ENCODE peak calls at places on chromosomes 1 and 21, in five cellular contexts. S, E, T, Q and C are unnamed samples.

GRCh38 chr21:37845535-37845934 is 70.7 kb downstream of the KCNJ6 start:
- DNase-seq in T (no peak), Q (no peak), E (no peak), S (peak; percentile 73), C (no peak)

GRCh38 chr1:56496861-56497772 is 82.2 kb downstream of the PLPP3 start:
- DNase-seq in T (no peak), E (no peak), Q (no peak), S (no peak), C (no peak)

GRCh38 chr1:6183520-6183989 is 3.4 kb upstream of the CHD5 start:
- DNase-seq in S (no peak), E (no peak), T (no peak), Q (no peak), C (no peak)

GRCh38 chr1:108913105-108913948 is 36.5 kb downstream of the GPSM2 start:
- DNase-seq in S (no peak), T (no peak), E (no peak), Q (no peak), C (no peak)

GRCh38 chr1:37430074-37430985 is 44.0 kb upstream of the ZC3H12A start:
- DNase-seq in E (no peak), T (no peak), S (no peak), Q (no peak), C (no peak)

GRCh38 chr1:178263341-178263740 is 169.4 kb downstream of the RASAL2 start:
- DNase-seq in T (no peak), Q (no peak), S (no peak), E (no peak), C (no peak)

GRCh38 chr1:62076286-62076685 is 118.4 kb upstream of the L1TD1 start:
- DNase-seq in E (no peak), Q (no peak), S (no peak), T (no peak), C (no peak)

GRCh38 chr1:61158592-61158991 is 76.2 kb downstream of the NFIA start:
- DNase-seq in T (no peak), Q (no peak), E (no peak), S (no peak), C (no peak)

GRCh38 chr1:158007949-158008386 is 14.5 kb downstream of the KIRREL1 start:
- DNase-seq in E (no peak), S (no peak), T (no peak), Q (no peak), C (no peak)

GRCh38 chr21:42350271-42350885 is 416 bp downstream of the TFF2 start:
- DNase-seq in E (no peak), S (no peak), T (peak; percentile 37), Q (no peak), C (peak; percentile 7)